ENCODE peak calls at places on chromosomes 6 and 20, in eight cellular contexts. X is NCI-H69, J is GM20000, F is RPMI7951, W is fibroblast of pulmonary artery, H is cardiac fibroblast, B is stromal cell of bone marrow, U is lower lobe of right lung. N is an unnamed sample.

GRCh38 chr6:45637611-45638257 is 260.0 kb upstream of the SUPT3H start:
- DNase-seq in X (no peak), J (no peak), F (no peak), W (no peak), H (no peak), B (no peak), U (no peak), N (peak)

GRCh38 chr20:47343007-47343472 is 13.5 kb downstream of the ZMYND8 start:
- DNase-seq in X (peak), J (no peak), F (no peak), W (no peak), H (no peak), B (no peak), U (no peak), N (no peak)

GRCh38 chr20:58723628-58723984 is 31.0 kb downstream of the NPEPL1 start:
- DNase-seq in X (no peak), J (no peak), F (no peak), W (no peak), H (no peak), B (no peak), U (no peak), N (no peak)

GRCh38 chr6:66948106-66948505 is 1241.1 kb upstream of the EYS start:
- DNase-seq in X (no peak), J (no peak), F (no peak), W (peak), H (peak), B (peak), U (no peak), N (no peak)

GRCh38 chr20:47821481-47822100 is 36.3 kb upstream of the SULF2 start:
- DNase-seq in X (no peak), J (no peak), F (peak), W (no peak), H (peak), B (no peak), U (no peak), N (no peak)

GRCh38 chr6:30793521-30794194 is 49.3 kb upstream of the IER3 start:
- DNase-seq in X (no peak), J (peak), F (peak), W (peak), H (peak), B (no peak), U (no peak), N (no peak)

GRCh38 chr6:40348591-40348990 is 238.6 kb downstream of the LRFN2 start:
- DNase-seq in X (peak), J (no peak), F (no peak), W (no peak), H (no peak), B (no peak), U (no peak), N (no peak)

GRCh38 chr6:100171533-100172321 is 177.7 kb upstream of the MCHR2 start:
- DNase-seq in X (no peak), J (no peak), F (peak), W (no peak), H (peak), B (peak), U (no peak), N (no peak)

GRCh38 chr6:4719491-4719890 is 56.7 kb upstream of the CDYL start:
- DNase-seq in X (no peak), J (no peak), F (no peak), W (no peak), H (no peak), B (no peak), U (no peak), N (no peak)

GRCh38 chr6:122833229-122833556 is 44.1 kb downstream of the SMPDL3A start:
- DNase-seq in X (no peak), J (no peak), F (peak), W (no peak), H (no peak), B (no peak), U (no peak), N (no peak)

GRCh38 chr20:33316958-33317357 is 33.9 kb downstream of the BPIFB1 start:
- DNase-seq in X (no peak), J (no peak), F (no peak), W (no peak), H (no peak), B (no peak), U (no peak), N (no peak)

GRCh38 chr6:167543602-167544506 is 219.0 kb downstream of the TTLL2 start:
- DNase-seq in X (no peak), J (no peak), F (no peak), W (peak), H (peak), B (no peak), U (no peak), N (peak)

GRCh38 chr6:46215213-46215612 is 44.4 kb upstream of the ENPP5 start:
- DNase-seq in X (peak), J (no peak), F (no peak), W (no peak), H (no peak), B (no peak), U (no peak), N (no peak)

GRCh38 chr6:62523630-62524029 is 237.6 kb upstream of the KHDRBS2 start:
- DNase-seq in X (no peak), J (no peak), F (no peak), W (no peak), H (no peak), B (no peak), U (no peak), N (no peak)

GRCh38 chr6:18585032-18585573 is 198.0 kb downstream of the RNF144B start:
- DNase-seq in X (peak), J (no peak), F (peak), W (peak), H (peak), B (peak), U (no peak), N (peak)

GRCh38 chr20:41048475-41049242 is 20.0 kb downstream of the TOP1 start:
- DNase-seq in X (peak), J (no peak), F (peak), W (no peak), H (no peak), B (no peak), U (no peak), N (no peak)

N was measured in fibroblast of the conjunctiva.